ENCODE peak calls at places on chromosomes 2 and 18, in five cellular contexts. W, J, Z, M and Q are unnamed samples.

GRCh38 chr18:77112161-77112801 is 20.3 kb downstream of the MBP start:
- DNase-seq in W (no peak), J (no peak), Z (peak; percentile 30), M (no peak), Q (no peak)

GRCh38 chr2:189217546-189217945 is 38.0 kb upstream of the COL5A2 start:
- DNase-seq in W (no peak), J (no peak), Z (no peak), M (no peak), Q (no peak)

GRCh38 chr2:30422437-30422805 is 24.6 kb upstream of the LCLAT1 start:
- DNase-seq in W (no peak), J (no peak), Z (no peak), M (no peak), Q (peak; percentile 87)

GRCh38 chr2:219723311-219723710 is 95.9 kb downstream of the SLC4A3 start:
- DNase-seq in W (no peak), J (no peak), Z (no peak), M (no peak), Q (no peak)

GRCh38 chr18:74234326-74235171 is 57.2 kb downstream of the CYB5A start:
- DNase-seq in W (peak; percentile 98), J (no peak), Z (peak; percentile 47), M (peak; percentile 73), Q (no peak)

GRCh38 chr2:240508832-240509545 is 48.8 kb downstream of the ANKMY1 start:
- DNase-seq in W (no peak), J (peak; percentile 41), Z (no peak), M (no peak), Q (no peak)

GRCh38 chr2:218290316-218291261 is 1.7 kb downstream of the TMBIM1 start:
- DNase-seq in W (no peak), J (no peak), Z (peak; percentile 21), M (no peak), Q (peak; percentile 65)

GRCh38 chr2:176805345-176805744 is 407.2 kb upstream of the HNRNPA3 start:
- DNase-seq in W (no peak), J (no peak), Z (no peak), M (no peak), Q (no peak)

GRCh38 chr2:29596584-29596983 is 324.8 kb downstream of the ALK start:
- DNase-seq in W (no peak), J (no peak), Z (no peak), M (no peak), Q (no peak)

GRCh38 chr2:29377788-29378187 is 262.6 kb downstream of the CLIP4 start:
- DNase-seq in W (no peak), J (no peak), Z (no peak), M (no peak), Q (no peak)

GRCh38 chr2:65387017-65387416 is 45.4 kb downstream of the SPRED2 start:
- DNase-seq in W (no peak), J (no peak), Z (no peak), M (no peak), Q (no peak)

GRCh38 chr2:11574176-11575046 is 40.6 kb downstream of the GREB1 start:
- DNase-seq in W (no peak), J (no peak), Z (no peak), M (no peak), Q (no peak)

DNA sequence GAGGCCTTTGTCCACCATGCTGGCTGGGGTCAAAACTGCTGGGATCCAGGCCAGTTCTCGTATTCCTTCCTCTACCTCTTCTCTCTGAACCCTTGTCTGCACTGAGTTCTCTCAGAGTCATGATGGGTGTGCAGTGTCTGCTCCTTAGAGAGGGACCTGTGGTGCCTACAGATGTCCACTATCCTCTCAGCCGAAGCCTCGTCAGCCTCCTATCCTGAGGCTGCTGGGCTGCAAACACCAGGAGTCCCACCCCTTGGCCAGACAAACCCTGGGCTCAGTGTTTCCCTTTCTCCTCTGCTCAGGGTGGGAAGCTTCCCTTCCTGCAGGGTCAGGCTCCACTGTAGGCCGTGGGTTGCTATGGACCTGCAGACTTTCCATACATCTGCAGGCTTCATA is 2.3 kb downstream of the INPP5D start:
- DNase-seq in W (peak; percentile 37), J (peak; percentile 49), Z (no peak), M (no peak), Q (peak; percentile 58)
- TF ChIP-seq POLR2A in W (no peak), J (no peak), Z (no peak), M (no peak), Q (no peak)

GRCh38 chr2:27705851-27706622 is 42.3 kb downstream of the SLC4A1AP start:
- DNase-seq in W (peak; percentile 53), J (no peak), Z (peak; percentile 50), M (peak; percentile 75), Q (peak; percentile 25)
- TF ChIP-seq POLR2A in W (no peak), J (no peak), Z (peak; percentile 53), M (no peak), Q (no peak)

GRCh38 chr18:59823611-59824195 is 76.1 kb upstream of the PMAIP1 start:
- DNase-seq in W (peak; percentile 60), J (peak; percentile 82), Z (peak; percentile 92), M (peak; percentile 80), Q (peak; percentile 56)
- TF ChIP-seq POLR2A in W (no peak), J (no peak), Z (no peak), M (no peak), Q (no peak)

GRCh38 chr18:48948112-48949050 is 2.4 kb downstream of the SMAD7 start:
- DNase-seq in W (peak; percentile 94), J (no peak), Z (peak; percentile 66), M (no peak), Q (peak; percentile 11)
- TF ChIP-seq POLR2A in W (no peak), J (no peak), Z (peak; percentile 64), M (no peak), Q (no peak)

GRCh38 chr2:231655494-231656408 is 52.6 kb upstream of the PTMA start:
- DNase-seq in W (no peak), J (no peak), Z (no peak), M (no peak), Q (no peak)
- TF ChIP-seq POLR2A in W (no peak), J (no peak), Z (no peak), M (no peak), Q (no peak)

DNA sequence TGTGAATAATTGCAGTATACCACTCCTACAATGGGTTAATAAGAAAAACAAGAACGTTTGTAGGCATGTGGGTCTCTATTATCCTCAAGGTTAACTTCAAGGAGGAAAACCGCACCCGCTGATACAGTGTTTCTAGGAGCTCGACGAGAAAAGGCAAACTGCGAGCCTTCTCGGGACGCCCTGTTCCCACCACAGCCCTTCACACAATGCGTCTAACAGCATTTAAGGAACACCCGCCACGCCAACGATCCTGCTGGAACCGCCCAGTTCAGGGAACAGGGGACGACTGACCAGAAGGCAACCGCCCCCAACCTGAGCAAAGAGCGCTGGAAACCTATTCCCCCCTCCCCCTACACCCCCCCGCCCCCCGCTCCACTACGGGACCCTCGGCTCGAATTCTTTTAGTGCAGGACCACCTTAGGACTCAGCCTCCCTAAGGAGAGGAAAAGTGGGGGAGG is 710 bp upstream of the TMSB10 start:
- DNase-seq in W (no peak), J (peak; percentile 94), Z (peak; percentile 75), M (peak; percentile 88), Q (peak; percentile 11)
- TF ChIP-seq POLR2A in W (no peak), J (peak; percentile 62), Z (peak; percentile 40), M (peak; percentile 6), Q (no peak)

GRCh38 chr2:121666042-121666441 is 16.8 kb upstream of the CLASP1 start:
- DNase-seq in W (peak; percentile 79), J (no peak), Z (no peak), M (no peak), Q (no peak)
- TF ChIP-seq POLR2A in W (no peak), J (no peak), Z (no peak), M (no peak), Q (no peak)

GRCh38 chr2:70310899-70311298 is 9.0 kb upstream of the FAM136A start:
- DNase-seq in W (no peak), J (peak; percentile 60), Z (no peak), M (no peak), Q (no peak)

DNA sequence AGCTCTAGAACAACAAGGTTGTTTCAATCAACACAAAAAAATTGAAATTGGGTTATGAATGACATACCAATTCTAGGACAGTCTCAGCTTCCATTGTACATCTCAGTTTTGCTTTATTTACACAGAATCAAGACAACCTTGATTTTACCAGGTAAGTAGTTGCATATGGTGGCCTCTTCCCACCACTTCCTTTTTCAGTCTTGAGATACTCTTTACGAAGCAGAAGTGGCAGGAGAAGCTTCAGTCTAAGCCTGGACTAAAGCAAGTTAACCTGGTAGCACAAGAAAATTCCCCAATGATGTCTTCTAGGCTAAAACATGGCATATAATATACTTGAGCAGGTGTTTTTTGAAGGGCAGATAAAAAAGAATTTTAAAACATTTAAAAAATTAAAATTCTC is 10.7 kb upstream of the FAM136A start:
- DNase-seq in W (no peak), J (no peak), Z (no peak), M (no peak), Q (no peak)
- TF ChIP-seq POLR2A in W (no peak), J (no peak), Z (no peak), M (no peak), Q (no peak)